ENCODE peak calls at places on chromosomes 16 and 17, in seven cellular contexts. One of them, this sample, is unnamed.

GRCh38 chr16:14018848-14019247 is 52.3 kb upstream of the MRTFB start:
- DNase-seq in tibial nerve: no peak
- DNase-seq in PC-9: no peak
- DNase-seq in hepatocyte: no peak
- DNase-seq in breast epithelium: no peak
- DNase-seq in kidney: no peak
- DNase-seq in uterus: no peak
- DNase-seq in this sample: no peak

GRCh38 chr16:63789603-63790002 is 1332.3 kb downstream of the CDH11 start:
- DNase-seq in tibial nerve: no peak
- DNase-seq in PC-9: no peak
- DNase-seq in hepatocyte: no peak
- DNase-seq in breast epithelium: no peak
- DNase-seq in kidney: no peak
- DNase-seq in uterus: no peak
- DNase-seq in this sample: no peak

GRCh38 chr17:17140590-17140980 is 65.5 kb downstream of the PLD6 start:
- DNase-seq in tibial nerve: no peak
- DNase-seq in PC-9: peak; percentile 78
- DNase-seq in hepatocyte: no peak
- DNase-seq in breast epithelium: peak; percentile 37
- DNase-seq in kidney: peak; percentile 52
- DNase-seq in uterus: no peak
- DNase-seq in this sample: peak; percentile 49

GRCh38 chr17:33651631-33652030 is 358.5 kb upstream of the ASIC2 start:
- DNase-seq in tibial nerve: no peak
- DNase-seq in PC-9: no peak
- DNase-seq in hepatocyte: no peak
- DNase-seq in breast epithelium: no peak
- DNase-seq in kidney: no peak
- DNase-seq in uterus: no peak
- DNase-seq in this sample: peak; percentile 7

GRCh38 chr17:49388290-49388640 is 26.2 kb upstream of the ZNF652 start:
- DNase-seq in tibial nerve: no peak
- DNase-seq in PC-9: no peak
- DNase-seq in hepatocyte: no peak
- DNase-seq in breast epithelium: no peak
- DNase-seq in kidney: no peak
- DNase-seq in uterus: no peak
- DNase-seq in this sample: no peak

GRCh38 chr17:17859909-17860760 is 23.3 kb upstream of the SREBF1 start:
- DNase-seq in tibial nerve: peak; percentile 59
- DNase-seq in PC-9: peak; percentile 72
- DNase-seq in hepatocyte: peak; percentile 79
- DNase-seq in breast epithelium: peak; percentile 52
- DNase-seq in kidney: peak; percentile 83
- DNase-seq in uterus: peak; percentile 64
- DNase-seq in this sample: peak; percentile 74

GRCh38 chr17:16443390-16444257 is 28.3 kb downstream of the TRPV2 start:
- DNase-seq in tibial nerve: no peak
- DNase-seq in PC-9: no peak
- DNase-seq in hepatocyte: no peak
- DNase-seq in breast epithelium: no peak
- DNase-seq in kidney: no peak
- DNase-seq in uterus: no peak
- DNase-seq in this sample: no peak

GRCh38 chr17:72588961-72589360 is 468.1 kb downstream of the SOX9 start:
- DNase-seq in tibial nerve: no peak
- DNase-seq in PC-9: peak; percentile 84
- DNase-seq in hepatocyte: peak; percentile 86
- DNase-seq in breast epithelium: peak; percentile 29
- DNase-seq in kidney: peak; percentile 86
- DNase-seq in uterus: no peak
- DNase-seq in this sample: peak; percentile 93

GRCh38 chr17:78781339-78782304 is at the start of gene CYTH1:
- DNase-seq in tibial nerve: no peak
- DNase-seq in PC-9: peak; percentile 34
- DNase-seq in hepatocyte: peak; percentile 68
- DNase-seq in breast epithelium: no peak
- DNase-seq in kidney: peak; percentile 91
- DNase-seq in uterus: peak; percentile 50
- DNase-seq in this sample: no peak

GRCh38 chr16:66204761-66205160 is 161.7 kb upstream of the CDH5 start:
- DNase-seq in tibial nerve: no peak
- DNase-seq in PC-9: no peak
- DNase-seq in hepatocyte: no peak
- DNase-seq in breast epithelium: no peak
- DNase-seq in kidney: no peak
- DNase-seq in uterus: no peak
- DNase-seq in this sample: no peak

GRCh38 chr16:10080031-10080772 is 102.0 kb downstream of the GRIN2A start:
- DNase-seq in tibial nerve: no peak
- DNase-seq in PC-9: peak; percentile 8
- DNase-seq in hepatocyte: peak; percentile 79
- DNase-seq in breast epithelium: peak; percentile 50
- DNase-seq in kidney: no peak
- DNase-seq in uterus: peak; percentile 42
- DNase-seq in this sample: peak; percentile 69

GRCh38 chr17:34616148-34616547 is 36.8 kb downstream of the TMEM132E start:
- DNase-seq in tibial nerve: no peak
- DNase-seq in PC-9: no peak
- DNase-seq in hepatocyte: peak; percentile 57
- DNase-seq in breast epithelium: no peak
- DNase-seq in kidney: no peak
- DNase-seq in uterus: peak; percentile 21
- DNase-seq in this sample: no peak

GRCh38 chr17:15498107-15498506 is 30.7 kb upstream of the CDRT4 start:
- DNase-seq in tibial nerve: no peak
- DNase-seq in PC-9: no peak
- DNase-seq in hepatocyte: no peak
- DNase-seq in breast epithelium: no peak
- DNase-seq in kidney: no peak
- DNase-seq in uterus: no peak
- DNase-seq in this sample: no peak

DNA sequence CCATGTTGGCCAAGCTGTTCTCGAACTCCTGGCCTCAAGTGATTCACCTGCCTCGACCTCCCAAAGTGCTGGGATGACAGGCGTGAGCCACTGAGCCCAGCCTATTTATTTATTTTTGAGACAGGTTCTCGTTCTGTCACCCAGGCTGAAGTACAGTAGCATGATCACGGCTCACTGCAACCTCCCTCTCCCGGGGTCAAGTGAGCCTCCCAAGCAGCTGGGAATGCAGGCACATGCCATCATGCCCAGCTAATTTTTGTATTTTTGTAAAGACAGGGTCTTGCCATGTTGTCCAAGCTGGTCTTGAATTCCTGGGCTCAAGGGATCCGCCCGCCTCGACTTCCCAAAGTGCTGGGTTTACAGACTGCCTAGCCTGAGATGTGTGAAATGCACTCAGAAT is 10.2 kb upstream of the SEC14L1 start:
- DNase-seq in tibial nerve: no peak
- DNase-seq in PC-9: no peak
- DNase-seq in hepatocyte: no peak
- DNase-seq in breast epithelium: no peak
- DNase-seq in kidney: peak; percentile 8
- DNase-seq in uterus: no peak
- DNase-seq in this sample: no peak
- TF ChIP-seq CTCF in tibial nerve: no peak
- TF ChIP-seq CTCF in PC-9: no peak
- TF ChIP-seq CTCF in hepatocyte: no peak
- TF ChIP-seq CTCF in breast epithelium: no peak
- TF ChIP-seq CTCF in kidney: no peak
- TF ChIP-seq CTCF in uterus: no peak
- TF ChIP-seq CTCF in this sample: no peak

GRCh38 chr16:3509470-3509928 is 8.7 kb downstream of the CLUAP1 start:
- DNase-seq in tibial nerve: no peak
- DNase-seq in PC-9: peak; percentile 96
- DNase-seq in hepatocyte: no peak
- DNase-seq in breast epithelium: peak; percentile 67
- DNase-seq in kidney: peak; percentile 73
- DNase-seq in uterus: no peak
- DNase-seq in this sample: peak; percentile 35
- H3K27ac ChIP-seq in tibial nerve: no peak overlapping the region
- H3K27ac ChIP-seq in PC-9: peak overlapping the region; percentile 3
- H3K27ac ChIP-seq in hepatocyte: no peak overlapping the region
- H3K27ac ChIP-seq in breast epithelium: peak overlapping the region; percentile 29
- H3K27ac ChIP-seq in kidney: no peak overlapping the region
- H3K27ac ChIP-seq in uterus: no peak overlapping the region
- H3K27ac ChIP-seq in this sample: no peak overlapping the region

GRCh38 chr16:54538241-54538640 is 251.7 kb upstream of the IRX3 start:
- DNase-seq in tibial nerve: no peak
- DNase-seq in PC-9: no peak
- DNase-seq in hepatocyte: no peak
- DNase-seq in breast epithelium: no peak
- DNase-seq in kidney: no peak
- DNase-seq in uterus: no peak
- DNase-seq in this sample: no peak
- TF ChIP-seq CTCF in tibial nerve: no peak
- TF ChIP-seq CTCF in PC-9: no peak
- TF ChIP-seq CTCF in hepatocyte: peak; percentile 41
- TF ChIP-seq CTCF in breast epithelium: no peak
- TF ChIP-seq CTCF in kidney: no peak
- TF ChIP-seq CTCF in uterus: no peak
- TF ChIP-seq CTCF in this sample: peak; percentile 34

GRCh38 chr17:9432867-9433495 is 142.6 kb downstream of the STX8 start:
- DNase-seq in tibial nerve: no peak
- DNase-seq in PC-9: no peak
- DNase-seq in hepatocyte: no peak
- DNase-seq in breast epithelium: no peak
- DNase-seq in kidney: no peak
- DNase-seq in uterus: no peak
- DNase-seq in this sample: no peak
- H3K27ac ChIP-seq in tibial nerve: peak overlapping the region; percentile 78
- H3K27ac ChIP-seq in PC-9: no peak overlapping the region
- H3K27ac ChIP-seq in hepatocyte: no peak overlapping the region
- H3K27ac ChIP-seq in breast epithelium: peak overlapping the region; percentile 65
- H3K27ac ChIP-seq in kidney: peak overlapping the region; percentile 91
- H3K27ac ChIP-seq in uterus: peak overlapping the region; percentile 58
- H3K27ac ChIP-seq in this sample: no peak overlapping the region

DNA sequence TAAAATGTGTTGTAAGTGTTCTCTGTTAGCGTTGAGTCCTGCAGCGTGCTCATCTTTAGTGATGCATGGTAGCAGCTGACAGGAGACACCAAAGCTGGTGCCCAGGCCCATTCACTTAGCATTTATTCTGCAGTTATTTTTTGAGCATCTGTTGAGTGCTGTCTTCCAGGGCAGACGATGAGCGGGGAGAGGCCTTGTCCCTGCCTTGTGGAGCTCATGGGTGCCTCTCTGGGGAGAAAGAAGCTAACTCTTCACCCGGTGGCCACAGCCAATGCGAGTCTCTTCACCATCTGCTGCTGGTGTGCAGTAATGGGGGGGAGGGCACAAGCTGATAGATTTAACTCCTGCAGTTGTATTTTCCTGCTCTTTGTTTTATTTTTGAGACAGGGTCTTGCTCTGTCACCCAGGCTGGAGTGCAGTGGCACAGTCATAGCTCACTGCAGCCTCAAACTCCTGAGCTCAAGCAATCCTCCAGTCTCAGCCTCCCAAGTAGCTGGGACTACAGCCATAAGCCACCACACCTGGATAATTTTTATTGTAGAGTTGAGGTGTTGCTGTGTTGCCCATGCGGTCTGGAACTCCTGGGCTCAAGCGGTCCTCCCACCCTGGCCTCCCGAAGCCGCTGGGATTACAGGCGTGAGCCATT is 30.5 kb downstream of the GPT2 start:
- DNase-seq in tibial nerve: no peak
- DNase-seq in PC-9: no peak
- DNase-seq in hepatocyte: no peak
- DNase-seq in breast epithelium: no peak
- DNase-seq in kidney: no peak
- DNase-seq in uterus: no peak
- DNase-seq in this sample: no peak
- TF ChIP-seq CTCF in tibial nerve: no peak
- TF ChIP-seq CTCF in PC-9: no peak
- TF ChIP-seq CTCF in hepatocyte: no peak
- TF ChIP-seq CTCF in breast epithelium: no peak
- TF ChIP-seq CTCF in kidney: no peak
- TF ChIP-seq CTCF in uterus: no peak
- TF ChIP-seq CTCF in this sample: no peak

GRCh38 chr16:11667824-11668589 is at the start of gene SNN:
- DNase-seq in tibial nerve: peak; percentile 72
- DNase-seq in PC-9: peak; percentile 92
- DNase-seq in hepatocyte: peak; percentile 96
- DNase-seq in breast epithelium: peak; percentile 83
- DNase-seq in kidney: peak; percentile 96
- DNase-seq in uterus: peak; percentile 89
- DNase-seq in this sample: peak; percentile 96
- H3K27ac ChIP-seq in tibial nerve: peak within 1 kb of the TSS; percentile 95
- H3K27ac ChIP-seq in PC-9: no peak within 1 kb of the TSS
- H3K27ac ChIP-seq in hepatocyte: peak within 1 kb of the TSS; percentile 9
- H3K27ac ChIP-seq in breast epithelium: peak within 1 kb of the TSS; percentile 78
- H3K27ac ChIP-seq in kidney: peak within 1 kb of the TSS; percentile 75
- H3K27ac ChIP-seq in uterus: peak within 1 kb of the TSS; percentile 79
- H3K27ac ChIP-seq in this sample: peak within 1 kb of the TSS; percentile 82

DNA sequence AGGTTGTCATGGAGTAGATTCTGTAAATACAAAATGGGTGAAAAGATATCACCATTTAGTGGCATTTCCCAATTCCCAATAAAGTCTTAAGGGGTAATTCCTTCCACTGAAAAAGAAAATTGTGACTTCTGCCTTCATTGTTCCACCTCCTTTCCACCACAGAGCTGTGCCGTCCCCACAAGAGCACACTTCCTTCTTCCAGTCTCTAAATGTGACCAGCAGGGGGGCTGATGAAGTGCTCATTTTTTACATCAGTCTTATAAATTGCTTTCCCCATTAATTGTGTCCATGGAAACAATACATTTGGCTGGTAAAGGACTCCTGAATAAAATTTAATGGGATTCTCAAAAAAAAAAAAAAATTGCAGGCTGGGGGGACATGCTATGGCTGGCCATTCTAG is 260.8 kb upstream of the PSMD7 start:
- DNase-seq in tibial nerve: no peak
- DNase-seq in PC-9: no peak
- DNase-seq in hepatocyte: peak; percentile 16
- DNase-seq in breast epithelium: no peak
- DNase-seq in kidney: no peak
- DNase-seq in uterus: no peak
- DNase-seq in this sample: peak; percentile 9
- TF ChIP-seq CTCF in tibial nerve: no peak
- TF ChIP-seq CTCF in PC-9: no peak
- TF ChIP-seq CTCF in hepatocyte: peak; percentile 40
- TF ChIP-seq CTCF in breast epithelium: no peak
- TF ChIP-seq CTCF in kidney: no peak
- TF ChIP-seq CTCF in uterus: no peak
- TF ChIP-seq CTCF in this sample: no peak

DNA sequence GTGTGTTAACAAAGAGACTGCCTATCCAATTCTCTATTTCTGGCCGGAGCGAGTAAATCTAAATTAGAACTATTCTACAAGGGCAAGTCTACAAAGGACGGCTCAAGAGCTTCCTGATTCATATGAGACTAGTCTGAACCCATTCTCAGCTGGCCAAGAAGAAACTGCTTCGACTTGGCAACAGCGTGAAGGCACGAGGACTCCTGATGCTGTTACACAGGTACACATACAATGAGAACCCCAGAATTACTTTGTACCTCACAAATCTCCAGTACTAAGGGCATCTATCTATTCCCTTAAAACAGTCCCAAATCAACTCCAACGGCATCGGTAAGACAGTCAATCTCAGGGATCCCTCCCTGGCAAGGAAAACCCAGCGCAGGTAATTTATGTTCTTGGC is 1.5 kb downstream of the CRK start:
- DNase-seq in tibial nerve: no peak
- DNase-seq in PC-9: no peak
- DNase-seq in hepatocyte: no peak
- DNase-seq in breast epithelium: no peak
- DNase-seq in kidney: no peak
- DNase-seq in uterus: no peak
- DNase-seq in this sample: no peak
- H3K27ac ChIP-seq in tibial nerve: peak overlapping the region; percentile 98
- H3K27ac ChIP-seq in PC-9: no peak overlapping the region
- H3K27ac ChIP-seq in hepatocyte: peak overlapping the region; percentile 96
- H3K27ac ChIP-seq in breast epithelium: peak overlapping the region; percentile 99
- H3K27ac ChIP-seq in kidney: peak overlapping the region; percentile 92
- H3K27ac ChIP-seq in uterus: peak overlapping the region; percentile 95
- H3K27ac ChIP-seq in this sample: peak overlapping the region; percentile 90

GRCh38 chr16:49608801-49609200 is 235.2 kb downstream of the C16orf78 start:
- DNase-seq in tibial nerve: no peak
- DNase-seq in PC-9: no peak
- DNase-seq in hepatocyte: peak; percentile 60
- DNase-seq in breast epithelium: no peak
- DNase-seq in kidney: no peak
- DNase-seq in uterus: no peak
- DNase-seq in this sample: no peak
- TF ChIP-seq CTCF in tibial nerve: no peak
- TF ChIP-seq CTCF in PC-9: no peak
- TF ChIP-seq CTCF in hepatocyte: peak; percentile 53
- TF ChIP-seq CTCF in breast epithelium: no peak
- TF ChIP-seq CTCF in kidney: peak; percentile 21
- TF ChIP-seq CTCF in uterus: peak; percentile 42
- TF ChIP-seq CTCF in this sample: no peak